ENCODE peak calls at places on chromosomes 6 and 20, in eight cellular contexts. R, C, V, X, N, J, S and G are unnamed samples.

GRCh38 chr6:2542101-2542857 is 208.4 kb downstream of the MYLK4 start:
- DNase-seq in R (no peak), J (no peak), V (no peak), S (no peak), C (no peak), N (no peak), X (no peak), G (no peak)

GRCh38 chr6:13383280-13384163 is 55.2 kb upstream of the TBC1D7 start:
- DNase-seq in X (no peak), N (peak; percentile 43), R (peak; percentile 69), V (no peak), S (no peak), J (no peak), C (no peak), G (no peak)

GRCh38 chr6:31057426-31058003 is 47.2 kb downstream of the MUC22 start:
- DNase-seq in R (peak; percentile 89), V (no peak), J (peak; percentile 32), C (no peak), S (peak; percentile 37), X (peak; percentile 17), N (peak; percentile 55), G (no peak)

GRCh38 chr20:36785308-36785707 is 11.7 kb upstream of the DSN1 start:
- DNase-seq in J (no peak), X (no peak), R (no peak), C (no peak), V (no peak), S (no peak), N (no peak), G (no peak)

GRCh38 chr6:163381118-163381751 is 33.3 kb upstream of the QKI start:
- DNase-seq in S (no peak), C (no peak), R (no peak), V (peak; percentile 25), J (no peak), N (no peak), X (no peak), G (no peak)

GRCh38 chr20:51661609-51662178 is 106.5 kb downstream of the ATP9A start:
- DNase-seq in N (peak; percentile 53), S (peak; percentile 71), J (peak; percentile 74), C (no peak), V (no peak), X (no peak), R (peak; percentile 75), G (no peak)

GRCh38 chr6:166395778-166396177 is 13.0 kb upstream of the MPC1 start:
- DNase-seq in C (no peak), N (no peak), X (no peak), S (no peak), J (no peak), V (no peak), R (no peak), G (no peak)

GRCh38 chr6:36387440-36388303 is at the start of gene ETV7:
- DNase-seq in V (peak; percentile 39), N (peak; percentile 24), J (no peak), R (peak; percentile 35), C (peak; percentile 50), X (peak; percentile 74), S (no peak), G (peak; percentile 26)

GRCh38 chr20:62887147-62887859 is 25.7 kb upstream of the TCFL5 start:
- DNase-seq in R (peak; percentile 75), J (peak; percentile 84), V (no peak), X (no peak), N (peak; percentile 83), C (no peak), S (peak; percentile 96), G (no peak)

GRCh38 chr6:160330621-160331020 is 17.6 kb upstream of the SLC22A3 start:
- DNase-seq in X (no peak), S (no peak), N (peak; percentile 20), V (peak; percentile 29), C (no peak), J (no peak), R (no peak), G (no peak)

DNA sequence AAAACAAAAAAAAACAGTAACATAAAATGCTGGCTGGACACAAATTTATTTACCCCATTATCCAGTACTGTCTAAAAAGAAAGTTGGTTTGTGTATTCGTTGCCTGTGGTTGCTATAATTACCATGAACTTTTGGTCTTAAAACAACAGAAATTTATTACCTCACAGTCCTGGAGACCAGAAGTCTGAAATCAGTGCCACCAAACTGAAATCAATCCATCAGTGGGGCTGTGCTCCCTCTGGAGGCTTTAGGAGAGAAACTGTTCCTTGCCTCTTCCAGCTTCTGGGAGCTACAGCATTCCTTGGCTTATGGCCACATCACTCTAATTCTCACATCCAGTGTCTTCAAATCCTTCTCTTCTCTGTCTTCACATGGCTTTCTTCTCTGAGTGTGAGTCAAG is 79.4 kb downstream of the SNX5 start:
- DNase-seq in C (no peak), R (no peak), V (no peak), S (peak; percentile 58), X (no peak), J (peak; percentile 50), N (peak; percentile 66), G (no peak)
- TF ChIP-seq CTCF in C (no peak), R (no peak), V (no peak), S (peak; percentile 21), X (peak; percentile 41), J (peak; percentile 62), N (peak; percentile 46), G (no peak)

GRCh38 chr6:39375405-39375804 is 52.9 kb upstream of the KCNK16 start:
- DNase-seq in V (no peak), X (no peak), J (no peak), R (no peak), N (no peak), S (no peak), C (no peak), G (no peak)

GRCh38 chr6:39379026-39379425 is 56.5 kb upstream of the KCNK16 start:
- DNase-seq in S (no peak), C (no peak), N (peak; percentile 61), X (no peak), R (no peak), J (no peak), V (no peak), G (no peak)

GRCh38 chr6:39380837-39381534 is 58.5 kb upstream of the KCNK16 start:
- DNase-seq in R (no peak), X (no peak), V (no peak), S (no peak), C (no peak), N (no peak), J (no peak), G (no peak)

GRCh38 chr6:39378175-39378889 is 55.8 kb upstream of the KCNK16 start:
- DNase-seq in C (no peak), S (no peak), X (no peak), R (no peak), J (no peak), V (no peak), N (no peak), G (no peak)

GRCh38 chr6:39377530-39377929 is 55.0 kb upstream of the KCNK16 start:
- DNase-seq in S (peak; percentile 76), R (peak; percentile 42), C (peak; percentile 56), J (peak; percentile 3), V (peak; percentile 67), N (peak; percentile 86), X (peak; percentile 93), G (peak; percentile 66)
- TF ChIP-seq CTCF in S (peak; percentile 74), R (peak; percentile 74), C (peak; percentile 37), J (peak; percentile 49), V (peak; percentile 67), N (peak; percentile 97), X (peak; percentile 97), G (no peak)

DNA sequence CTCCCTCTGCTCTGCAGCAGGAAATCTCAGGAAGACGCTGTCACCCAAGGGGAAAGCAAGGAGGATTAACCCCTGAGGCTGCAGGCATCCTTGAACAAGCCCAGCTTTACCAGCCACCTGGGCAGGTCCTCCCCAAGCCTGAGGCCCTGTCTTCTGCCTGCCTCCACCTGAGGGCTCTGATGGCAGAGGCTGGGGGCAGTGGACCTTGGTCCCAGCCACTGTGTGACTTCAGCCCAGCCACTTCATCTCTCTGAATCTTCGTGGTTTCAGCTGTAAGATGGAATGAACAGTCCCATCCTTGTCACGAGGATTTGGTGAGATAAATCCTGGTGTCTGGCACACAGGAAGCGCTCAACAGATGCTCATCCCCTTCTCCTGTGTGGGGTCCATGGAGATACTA is 8.5 kb upstream of the VSTM2L start:
- DNase-seq in X (no peak), N (no peak), C (no peak), J (no peak), R (no peak), S (no peak), V (no peak), G (no peak)
- TF ChIP-seq CTCF in X (no peak), N (no peak), C (no peak), J (no peak), R (no peak), S (no peak), V (no peak), G (no peak)

DNA sequence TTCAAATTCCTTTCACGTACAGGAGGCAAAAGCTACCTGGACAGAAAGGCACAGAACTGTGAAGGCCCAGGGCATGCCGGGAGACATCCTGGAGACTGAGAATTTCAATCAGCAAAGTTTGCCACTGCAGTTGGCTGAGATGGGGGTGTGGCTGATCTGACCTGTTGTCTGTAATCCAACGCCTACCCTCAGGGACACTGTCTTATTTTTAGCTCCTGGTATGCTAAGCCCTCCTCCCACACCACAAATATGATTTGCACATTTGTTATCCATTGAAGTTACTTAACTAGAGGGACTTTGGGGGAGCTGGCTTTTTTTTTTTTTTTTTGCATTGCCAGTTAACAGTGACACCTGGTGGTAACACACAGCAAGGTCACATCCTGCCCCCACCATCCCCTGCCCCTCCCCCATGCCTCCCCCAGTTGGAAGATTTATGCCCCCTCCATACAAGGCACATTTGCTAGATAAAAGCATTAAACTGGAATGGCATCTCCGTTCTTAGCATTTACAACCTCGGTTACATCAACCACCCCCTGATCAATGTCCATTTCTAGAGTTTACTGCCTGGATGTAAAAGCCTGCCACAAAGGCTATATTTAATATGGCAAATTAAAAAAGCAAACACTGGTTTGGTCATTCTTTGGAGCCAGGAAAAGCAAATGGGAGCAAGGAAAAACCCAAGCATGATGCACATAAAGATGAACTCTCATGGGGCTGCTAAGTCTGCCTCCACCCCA is 40.3 kb downstream of the TTI1 start:
- DNase-seq in C (peak; percentile 89), N (peak; percentile 93), V (peak; percentile 48), J (peak; percentile 87), R (peak; percentile 82), X (peak; percentile 46), S (peak; percentile 81), G (no peak)
- TF ChIP-seq CTCF in C (peak; percentile 42), N (peak; percentile 64), V (peak; percentile 70), J (peak; percentile 90), R (peak; percentile 27), X (peak; percentile 49), S (peak; percentile 48), G (peak; percentile 80)